ENCODE peak calls at places on chromosomes 13 and 19, in six cellular contexts. L, C, P, S, A and M are unnamed samples.

GRCh38 chr19:19304186-19304975 is 15.9 kb downstream of the SUGP1 start:
- DNase-seq in P (no peak), L (no peak), A (no peak), C (no peak), S (no peak), M (no peak)

GRCh38 chr13:42214445-42214844 is 57.5 kb upstream of the AKAP11 start:
- DNase-seq in A (no peak), P (peak), S (no peak), C (no peak), L (no peak), M (no peak)

GRCh38 chr19:54708781-54709180 is 15.5 kb upstream of the KIR3DL3 start:
- DNase-seq in C (no peak), S (no peak), A (no peak), L (no peak), P (no peak), M (no peak)

GRCh38 chr19:798415-799075 is 1.3 kb downstream of the PTBP1 start:
- DNase-seq in A (no peak), L (peak), S (peak), C (peak), P (peak), M (peak)

GRCh38 chr13:59447846-59448620 is 715.7 kb downstream of the DIAPH3 start:
- DNase-seq in C (no peak), A (peak), S (no peak), P (peak), L (no peak), M (peak)

GRCh38 chr13:44354884-44355283 is 18.7 kb upstream of the SERP2 start:
- DNase-seq in S (no peak), A (no peak), P (no peak), C (no peak), L (no peak), M (no peak)

GRCh38 chr13:107095876-107096275 is 527.9 kb upstream of the ARGLU1 start:
- DNase-seq in C (no peak), S (no peak), L (no peak), P (no peak), A (no peak), M (no peak)

GRCh38 chr19:58128041-58128685 is 22.4 kb downstream of the ZNF329 start:
- DNase-seq in P (no peak), L (no peak), A (peak), S (no peak), C (no peak), M (no peak)

GRCh38 chr13:51844862-51845573 is at the start of gene TMEM272:
- DNase-seq in P (peak), C (peak), A (peak), S (peak), L (no peak), M (peak)

GRCh38 chr13:80086304-80086721 is 254.6 kb downstream of the SPRY2 start:
- DNase-seq in S (no peak), C (no peak), P (peak), A (peak), L (no peak), M (peak)

GRCh38 chr19:5893907-5894703 is 9.5 kb downstream of the NDUFA11 start:
- DNase-seq in C (peak), A (no peak), L (no peak), S (no peak), P (no peak), M (no peak)

GRCh38 chr13:110464547-110465343 is 96.8 kb downstream of the RAB20 start:
- DNase-seq in C (no peak), P (no peak), A (no peak), S (no peak), L (no peak), M (no peak)

GRCh38 chr19:49339364-49340068 is 4.3 kb downstream of the CD37 start:
- DNase-seq in P (peak), A (peak), S (peak), C (peak), L (peak), M (peak)

GRCh38 chr19:18021121-18021755 is 13.3 kb downstream of the ARRDC2 start:
- DNase-seq in A (peak), L (peak), C (peak), S (no peak), P (peak), M (peak)

GRCh38 chr19:28631931-28632330 is 581.0 kb downstream of the UQCRFS1 start:
- DNase-seq in P (no peak), A (no peak), L (no peak), C (no peak), S (no peak), M (no peak)

GRCh38 chr19:41932259-41933130 is 4.2 kb upstream of the ERFL start:
- DNase-seq in A (no peak), L (peak), P (no peak), C (no peak), S (no peak), M (no peak)

GRCh38 chr19:48480151-48480475 is 10.9 kb downstream of the CYTH2 start:
- DNase-seq in L (no peak), S (no peak), C (peak), A (no peak), P (no peak), M (peak)

GRCh38 chr19:480016-480855 is 16.1 kb upstream of the MADCAM1 start:
- DNase-seq in S (no peak), L (no peak), A (peak), P (no peak), C (peak), M (peak)